ENCODE peak calls at places on chromosome 2, in seven cellular contexts. S is stomach; I is heart left ventricle; M is aorta; Z is Panc1; L is uterus; K is CD4-positive, alpha-beta T cell. O is an unnamed sample.

GRCh38 chr2:218284106-218284811 is 8.0 kb downstream of the TMBIM1 start:
- DNase-seq in S (peak; percentile 71), I (no peak), M (peak; percentile 87), Z (no peak), L (no peak), K (peak; percentile 28), O (no peak)

GRCh38 chr2:188474316-188474715 is 182.6 kb downstream of the GULP1 start:
- DNase-seq in S (no peak), I (no peak), M (no peak), Z (no peak), L (no peak), K (no peak), O (no peak)

GRCh38 chr2:96872591-96873349 is 2.9 kb upstream of the SEMA4C start:
- DNase-seq in S (no peak), I (no peak), M (peak; percentile 73), Z (no peak), L (no peak), K (no peak), O (no peak)

GRCh38 chr2:166375736-166376487 is at the start of gene SCN9A:
- DNase-seq in S (peak; percentile 69), I (peak; percentile 85), M (peak; percentile 91), Z (no peak), L (peak; percentile 19), K (no peak), O (no peak)

GRCh38 chr2:226548706-226549105 is 250.9 kb downstream of the IRS1 start:
- DNase-seq in S (no peak), I (no peak), M (no peak), Z (no peak), L (no peak), K (no peak), O (no peak)

GRCh38 chr2:53863538-53864227 is 3.9 kb upstream of the GPR75 start:
- DNase-seq in S (no peak), I (no peak), M (no peak), Z (no peak), L (no peak), K (no peak), O (no peak)

GRCh38 chr2:182103531-182103930 is 117.9 kb downstream of the PPP1R1C start:
- DNase-seq in S (no peak), I (no peak), M (no peak), Z (no peak), L (no peak), K (no peak), O (no peak)

GRCh38 chr2:218559021-218559420 is 9.1 kb downstream of the USP37 start:
- DNase-seq in S (no peak), I (no peak), M (no peak), Z (no peak), L (no peak), K (no peak), O (no peak)

DNA sequence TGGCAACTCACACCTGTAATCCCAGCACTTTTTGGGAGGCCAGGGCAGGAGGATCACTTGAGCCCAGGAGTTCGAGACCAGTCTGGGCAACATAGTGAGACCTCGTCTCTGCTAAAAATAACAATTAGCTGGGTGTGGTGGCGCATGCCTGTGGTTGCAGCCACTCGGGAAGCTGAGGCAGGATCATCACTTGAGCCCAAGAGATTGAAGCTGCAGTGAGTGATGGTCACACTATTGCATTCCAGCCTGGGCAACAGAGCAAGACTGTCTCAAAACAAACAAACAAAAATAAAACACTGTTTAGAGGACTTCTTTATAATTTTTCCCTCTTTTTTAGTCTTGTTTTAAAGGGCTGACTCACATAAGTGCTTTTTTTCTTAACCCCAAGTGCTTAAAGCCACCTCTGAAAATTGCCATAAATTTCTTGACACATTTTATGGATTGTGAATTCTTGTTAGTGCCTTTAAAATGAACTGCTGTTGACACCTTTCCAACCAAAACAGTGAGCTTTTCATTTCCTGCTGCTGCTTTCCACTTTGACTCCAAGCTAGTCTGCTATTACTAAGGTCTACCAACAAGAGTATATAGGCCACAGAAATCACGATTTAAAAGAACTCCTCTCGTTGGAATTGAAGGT is 41.7 kb downstream of the CYP20A1 start:
- DNase-seq in S (no peak), I (no peak), M (no peak), Z (peak; percentile 10), L (no peak), K (no peak), O (no peak)
- H3K27ac ChIP-seq in S (no peak overlapping the region), I (no peak overlapping the region), M (peak overlapping the region; percentile 7), Z (no peak overlapping the region), L (no peak overlapping the region), K (no peak overlapping the region), O (no peak overlapping the region)

DNA sequence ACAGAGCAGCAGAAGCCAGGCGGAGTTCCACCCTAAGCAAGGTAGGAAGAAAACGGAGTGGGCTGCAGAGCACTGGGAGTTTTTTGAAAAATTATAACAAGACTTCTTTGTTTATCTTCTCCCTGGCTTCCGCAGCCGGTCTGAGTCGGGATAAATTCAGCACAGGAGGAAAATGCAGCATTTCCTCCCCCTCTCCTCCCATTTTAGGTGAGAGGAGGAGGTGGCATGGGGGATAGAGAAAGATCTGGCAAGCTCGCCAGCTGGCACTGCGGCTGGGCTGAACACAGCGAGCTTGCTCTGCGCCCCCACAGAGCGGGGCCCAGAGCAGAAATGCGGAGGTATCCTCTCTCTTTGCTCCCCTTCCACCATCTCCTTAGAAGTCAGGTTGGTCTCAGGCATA is 17.7 kb upstream of the CHRNA1 start:
- DNase-seq in S (no peak), I (no peak), M (no peak), Z (no peak), L (no peak), K (no peak), O (no peak)
- H3K27ac ChIP-seq in S (no peak overlapping the region), I (no peak overlapping the region), M (no peak overlapping the region), Z (no peak overlapping the region), L (no peak overlapping the region), K (no peak overlapping the region), O (peak overlapping the region; percentile 75)

GRCh38 chr2:237862528-237862895 is 3.1 kb downstream of the RAMP1 start:
- DNase-seq in S (no peak), I (no peak), M (peak; percentile 61), Z (no peak), L (peak; percentile 37), K (no peak), O (no peak)
- H3K27ac ChIP-seq in S (no peak overlapping the region), I (no peak overlapping the region), M (no peak overlapping the region), Z (peak overlapping the region; percentile 1), L (peak overlapping the region; percentile 98), K (no peak overlapping the region), O (peak overlapping the region; percentile 50)

GRCh38 chr2:105714141-105714540 is 30.6 kb upstream of the NCK2 start:
- DNase-seq in S (no peak), I (no peak), M (no peak), Z (no peak), L (no peak), K (no peak), O (no peak)

GRCh38 chr2:105712166-105712915 is 32.4 kb upstream of the NCK2 start:
- DNase-seq in S (no peak), I (no peak), M (no peak), Z (peak; percentile 20), L (no peak), K (no peak), O (no peak)

GRCh38 chr2:105708697-105709096 is 36.0 kb upstream of the NCK2 start:
- DNase-seq in S (no peak), I (no peak), M (no peak), Z (no peak), L (no peak), K (no peak), O (no peak)

GRCh38 chr2:105711394-105711793 is 33.3 kb upstream of the NCK2 start:
- DNase-seq in S (no peak), I (no peak), M (no peak), Z (no peak), L (no peak), K (no peak), O (no peak)

GRCh38 chr2:105712981-105713596 is 31.6 kb upstream of the NCK2 start:
- DNase-seq in S (no peak), I (no peak), M (no peak), Z (peak; percentile 76), L (no peak), K (no peak), O (no peak)
- H3K27ac ChIP-seq in S (no peak overlapping the region), I (no peak overlapping the region), M (no peak overlapping the region), Z (no peak overlapping the region), L (no peak overlapping the region), K (no peak overlapping the region), O (no peak overlapping the region)

GRCh38 chr2:167940745-167941507 is 306.5 kb downstream of the STK39 start:
- DNase-seq in S (no peak), I (no peak), M (no peak), Z (no peak), L (no peak), K (no peak), O (no peak)

GRCh38 chr2:167941604-167942003 is 305.8 kb downstream of the STK39 start:
- DNase-seq in S (no peak), I (no peak), M (no peak), Z (no peak), L (no peak), K (no peak), O (no peak)

GRCh38 chr2:167939513-167940360 is 307.7 kb downstream of the STK39 start:
- DNase-seq in S (no peak), I (no peak), M (no peak), Z (no peak), L (no peak), K (no peak), O (no peak)

GRCh38 chr2:167942495-167943081 is 304.8 kb downstream of the STK39 start:
- DNase-seq in S (no peak), I (no peak), M (no peak), Z (no peak), L (no peak), K (no peak), O (no peak)

GRCh38 chr2:167940361-167940744 is 307.0 kb downstream of the STK39 start:
- DNase-seq in S (no peak), I (no peak), M (no peak), Z (no peak), L (no peak), K (no peak), O (no peak)
- H3K27ac ChIP-seq in S (no peak overlapping the region), I (no peak overlapping the region), M (no peak overlapping the region), Z (no peak overlapping the region), L (no peak overlapping the region), K (no peak overlapping the region), O (no peak overlapping the region)

GRCh38 chr2:241966671-241967070 is 97.1 kb downstream of the RTP5 start:
- DNase-seq in S (no peak), I (no peak), M (no peak), Z (no peak), L (no peak), K (no peak), O (no peak)

GRCh38 chr2:241967745-241968144 is 98.2 kb downstream of the RTP5 start:
- DNase-seq in S (no peak), I (no peak), M (no peak), Z (no peak), L (no peak), K (no peak), O (no peak)

GRCh38 chr2:241968417-241968816 is 98.9 kb downstream of the RTP5 start:
- DNase-seq in S (no peak), I (no peak), M (no peak), Z (no peak), L (no peak), K (no peak), O (peak; percentile 26)

GRCh38 chr2:241965931-241966412 is 96.4 kb downstream of the RTP5 start:
- DNase-seq in S (peak; percentile 36), I (peak; percentile 46), M (no peak), Z (peak; percentile 22), L (peak; percentile 63), K (peak; percentile 10), O (no peak)

DNA sequence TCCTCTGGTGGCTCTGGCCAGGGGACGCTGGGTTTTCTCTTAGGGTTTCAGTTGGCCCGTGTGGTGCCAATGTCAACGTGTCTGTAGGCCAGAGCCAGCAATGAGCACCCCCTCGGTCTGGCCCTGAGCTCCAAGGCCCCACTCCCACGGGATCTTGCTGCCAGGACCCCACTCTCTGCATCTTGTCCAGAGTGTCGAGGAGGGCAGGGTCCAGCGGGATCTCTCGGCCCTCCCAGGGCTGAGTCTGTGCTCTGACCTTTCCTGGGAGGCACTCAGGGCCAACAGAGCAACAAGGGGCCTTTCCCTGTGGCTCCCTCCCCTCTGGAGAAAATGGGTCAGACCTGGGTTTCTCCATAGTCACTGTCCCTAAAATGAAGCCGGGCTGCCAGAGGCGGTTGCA is 97.6 kb downstream of the RTP5 start:
- DNase-seq in S (no peak), I (no peak), M (no peak), Z (no peak), L (no peak), K (no peak), O (no peak)
- H3K27ac ChIP-seq in S (no peak overlapping the region), I (no peak overlapping the region), M (no peak overlapping the region), Z (no peak overlapping the region), L (no peak overlapping the region), K (no peak overlapping the region), O (peak overlapping the region; percentile 49)

O was measured in caudate nucleus.